ENCODE peak calls at places on chromosomes 12 and 14, in five cellular contexts. P, H, F, C and Q are unnamed samples.
A peak's percentile ranks its signal among the peaks of the same experiment; 100 is the strongest.

GRCh38 chr12:83823386-83824045 is 1089.1 kb downstream of the SLC6A15 start:
- DNase-seq in P (no peak), H (peak; percentile 3), F (no peak), C (no peak), Q (no peak)

GRCh38 chr14:87896393-87897380 is 96.3 kb downstream of the GALC start:
- DNase-seq in P (no peak), H (no peak), F (no peak), C (peak; percentile 57), Q (no peak)

GRCh38 chr12:60266381-60266852 is 670.6 kb downstream of the SLC16A7 start:
- DNase-seq in P (no peak), H (no peak), F (no peak), C (no peak), Q (peak; percentile 36)

GRCh38 chr12:3662516-3662915 is 90.4 kb downstream of the CRACR2A start:
- DNase-seq in P (no peak), H (no peak), F (no peak), C (no peak), Q (no peak)

GRCh38 chr14:96806836-96807235 is 9.7 kb downstream of the VRK1 start:
- DNase-seq in P (no peak), H (no peak), F (no peak), C (no peak), Q (no peak)

GRCh38 chr14:89304972-89305703 is 111.9 kb downstream of the FOXN3 start:
- DNase-seq in P (no peak), H (peak; percentile 77), F (no peak), C (peak; percentile 75), Q (no peak)

GRCh38 chr12:2631613-2632350 is 163.0 kb upstream of the FKBP4 start:
- DNase-seq in P (no peak), H (no peak), F (no peak), C (no peak), Q (no peak)

GRCh38 chr12:110230655-110231054 is 50.4 kb upstream of the ATP2A2 start:
- DNase-seq in P (no peak), H (no peak), F (no peak), C (no peak), Q (no peak)

GRCh38 chr12:95943231-95943842 is at the start of gene AMDHD1:
- DNase-seq in P (no peak), H (peak; percentile 50), F (peak; percentile 33), C (peak; percentile 70), Q (no peak)

GRCh38 chr12:93090768-93091172 is 161.7 kb upstream of the EEA1 start:
- DNase-seq in P (peak; percentile 56), H (no peak), F (no peak), C (peak; percentile 90), Q (peak; percentile 45)

GRCh38 chr12:132723015-132723763 is 12.5 kb downstream of the PGAM5 start:
- DNase-seq in P (no peak), H (no peak), F (no peak), C (no peak), Q (no peak)

GRCh38 chr12:68069276-68069675 is 80.0 kb downstream of the IFNG-AS1 start:
- DNase-seq in P (no peak), H (no peak), F (no peak), C (no peak), Q (no peak)

GRCh38 chr14:61498811-61499210 is 177.4 kb downstream of the PRKCH start:
- DNase-seq in P (no peak), H (no peak), F (no peak), C (peak; percentile 79), Q (no peak)

GRCh38 chr12:91178139-91178561 is 4.5 kb downstream of the DCN start:
- DNase-seq in P (peak; percentile 16), H (no peak), F (no peak), C (no peak), Q (no peak)

GRCh38 chr14:73712540-73713141 is 1.5 kb downstream of the PNMA1 start:
- DNase-seq in P (no peak), H (peak; percentile 16), F (no peak), C (peak; percentile 25), Q (no peak)

GRCh38 chr12:104049278-104050257 is at the start of gene GLT8D2:
- DNase-seq in P (no peak), H (no peak), F (no peak), C (peak; percentile 19), Q (no peak)

GRCh38 chr12:88716240-88716639 is 136.0 kb upstream of the KITLG start:
- DNase-seq in P (no peak), H (no peak), F (no peak), C (no peak), Q (no peak)

GRCh38 chr12:127381043-127381668 is 885.8 kb upstream of the TMEM132C start:
- DNase-seq in P (no peak), H (no peak), F (no peak), C (peak; percentile 14), Q (no peak)

GRCh38 chr12:99600388-99600787 is 47.2 kb upstream of the GARIN6 start:
- DNase-seq in P (peak; percentile 21), H (no peak), F (no peak), C (peak; percentile 2), Q (no peak)

GRCh38 chr12:103877934-103878510 is 37.0 kb upstream of the NT5DC3 start:
- DNase-seq in P (no peak), H (peak; percentile 38), F (peak; percentile 4), C (peak; percentile 75), Q (peak; percentile 22)

GRCh38 chr12:105547786-105548185 is 217.3 kb downstream of the C12orf75 start:
- DNase-seq in P (peak; percentile 18), H (no peak), F (no peak), C (no peak), Q (no peak)

GRCh38 chr14:72630374-72630773 is 263.5 kb downstream of the DPF3 start:
- DNase-seq in P (no peak), H (no peak), F (no peak), C (no peak), Q (no peak)